ENCODE peak calls at places on chromosomes 2 and 18, in eight cellular contexts. One of them, this sample, is unnamed.

GRCh38 chr2:67616749-67617148 is 219.6 kb downstream of the ETAA1 start:
- DNase-seq in gastrocnemius medialis: no peak
- DNase-seq in breast epithelium: no peak
- DNase-seq in A549: no peak
- DNase-seq in K562: no peak
- DNase-seq in adrenal gland: no peak
- DNase-seq in suprapubic skin: no peak
- DNase-seq in IMR-90: peak
- DNase-seq in this sample: no peak

GRCh38 chr18:11387880-11388279 is 221.5 kb upstream of the SLC35G4 start:
- DNase-seq in gastrocnemius medialis: peak
- DNase-seq in breast epithelium: no peak
- DNase-seq in A549: peak
- DNase-seq in K562: peak
- DNase-seq in adrenal gland: peak
- DNase-seq in suprapubic skin: no peak
- DNase-seq in IMR-90: peak
- DNase-seq in this sample: peak

GRCh38 chr18:6752200-6752873 is 22.8 kb downstream of the ARHGAP28 start:
- DNase-seq in gastrocnemius medialis: no peak
- DNase-seq in breast epithelium: no peak
- DNase-seq in A549: no peak
- DNase-seq in K562: no peak
- DNase-seq in adrenal gland: no peak
- DNase-seq in suprapubic skin: no peak
- DNase-seq in IMR-90: peak
- DNase-seq in this sample: no peak

GRCh38 chr2:69742170-69742952 is 427 bp downstream of the ANXA4 start:
- DNase-seq in gastrocnemius medialis: no peak
- DNase-seq in breast epithelium: no peak
- DNase-seq in A549: no peak
- DNase-seq in K562: no peak
- DNase-seq in adrenal gland: no peak
- DNase-seq in suprapubic skin: no peak
- DNase-seq in IMR-90: peak
- DNase-seq in this sample: peak

GRCh38 chr2:216339456-216340279 is 32.6 kb downstream of the MARCHF4 start:
- DNase-seq in gastrocnemius medialis: no peak
- DNase-seq in breast epithelium: no peak
- DNase-seq in A549: no peak
- DNase-seq in K562: no peak
- DNase-seq in adrenal gland: no peak
- DNase-seq in suprapubic skin: no peak
- DNase-seq in IMR-90: peak
- DNase-seq in this sample: no peak

GRCh38 chr2:67877281-67877680 is 185.5 kb downstream of the C1D start:
- DNase-seq in gastrocnemius medialis: no peak
- DNase-seq in breast epithelium: no peak
- DNase-seq in A549: no peak
- DNase-seq in K562: no peak
- DNase-seq in adrenal gland: no peak
- DNase-seq in suprapubic skin: no peak
- DNase-seq in IMR-90: no peak
- DNase-seq in this sample: no peak

GRCh38 chr2:218435003-218435982 is 16.4 kb downstream of the VIL1 start:
- DNase-seq in gastrocnemius medialis: no peak
- DNase-seq in breast epithelium: no peak
- DNase-seq in A549: no peak
- DNase-seq in K562: no peak
- DNase-seq in adrenal gland: no peak
- DNase-seq in suprapubic skin: peak
- DNase-seq in IMR-90: peak
- DNase-seq in this sample: no peak

GRCh38 chr18:70148539-70148938 is 56.9 kb downstream of the RTTN start:
- DNase-seq in gastrocnemius medialis: no peak
- DNase-seq in breast epithelium: no peak
- DNase-seq in A549: no peak
- DNase-seq in K562: no peak
- DNase-seq in adrenal gland: no peak
- DNase-seq in suprapubic skin: no peak
- DNase-seq in IMR-90: no peak
- DNase-seq in this sample: no peak

GRCh38 chr2:138364554-138365162 is 136.9 kb upstream of the SPOPL start:
- DNase-seq in gastrocnemius medialis: no peak
- DNase-seq in breast epithelium: no peak
- DNase-seq in A549: no peak
- DNase-seq in K562: no peak
- DNase-seq in adrenal gland: no peak
- DNase-seq in suprapubic skin: no peak
- DNase-seq in IMR-90: peak
- DNase-seq in this sample: no peak

GRCh38 chr18:159037-159652 is 788 bp downstream of the USP14 start:
- DNase-seq in gastrocnemius medialis: no peak
- DNase-seq in breast epithelium: no peak
- DNase-seq in A549: peak
- DNase-seq in K562: no peak
- DNase-seq in adrenal gland: no peak
- DNase-seq in suprapubic skin: no peak
- DNase-seq in IMR-90: peak
- DNase-seq in this sample: peak

GRCh38 chr2:217282531-217282930 is 422.7 kb upstream of the TNP1 start:
- DNase-seq in gastrocnemius medialis: no peak
- DNase-seq in breast epithelium: no peak
- DNase-seq in A549: no peak
- DNase-seq in K562: no peak
- DNase-seq in adrenal gland: no peak
- DNase-seq in suprapubic skin: no peak
- DNase-seq in IMR-90: peak
- DNase-seq in this sample: no peak

DNA sequence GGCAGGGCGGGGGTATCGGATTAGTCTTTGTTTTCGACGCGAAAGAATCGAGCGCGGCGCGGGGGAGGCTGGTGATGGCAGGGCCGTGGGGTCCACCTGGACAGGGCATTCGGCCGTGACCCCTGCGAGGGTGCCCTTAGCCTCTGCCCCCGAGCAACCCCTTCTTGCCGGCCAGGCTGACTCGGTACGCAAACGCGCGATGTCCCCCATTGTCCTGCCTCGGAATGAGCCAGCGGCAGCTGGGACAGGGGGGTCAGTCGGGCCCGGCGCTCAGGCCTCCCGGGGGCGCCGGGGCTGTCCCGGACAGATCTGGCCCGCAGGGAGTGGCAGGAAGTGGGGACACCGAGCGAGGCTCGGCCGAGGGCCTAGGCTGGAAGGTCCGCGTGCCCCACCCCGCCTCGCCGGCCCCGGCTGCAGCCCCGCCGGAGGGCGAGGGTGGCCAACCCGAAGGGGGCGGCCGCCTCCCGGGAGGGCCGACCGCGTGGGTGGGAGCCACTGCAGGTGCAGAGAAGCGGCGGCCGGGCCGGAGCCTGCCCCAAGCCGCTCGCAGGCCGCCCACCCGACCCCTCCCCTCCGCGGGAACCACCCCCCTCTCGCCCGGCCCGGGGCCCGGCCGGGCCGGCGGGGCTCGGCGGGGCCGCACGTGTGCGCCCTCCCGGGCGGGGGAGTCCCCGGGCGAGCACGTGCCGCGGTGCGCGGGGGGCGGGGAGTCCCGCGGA is at the start of gene TET3:
- DNase-seq in gastrocnemius medialis: no peak
- DNase-seq in breast epithelium: no peak
- DNase-seq in A549: no peak
- DNase-seq in K562: peak
- DNase-seq in adrenal gland: peak
- DNase-seq in suprapubic skin: no peak
- DNase-seq in IMR-90: no peak
- DNase-seq in this sample: peak
- TF ChIP-seq POLR2A in gastrocnemius medialis: no peak
- TF ChIP-seq POLR2A in breast epithelium: no peak
- TF ChIP-seq POLR2A in A549: peak
- TF ChIP-seq POLR2A in K562: peak
- TF ChIP-seq POLR2A in adrenal gland: no peak
- TF ChIP-seq POLR2A in suprapubic skin: no peak
- TF ChIP-seq POLR2A in IMR-90: no peak
- TF ChIP-seq POLR2A in this sample: no peak

GRCh38 chr18:50374753-50375391 is at the start of gene SKA1:
- DNase-seq in gastrocnemius medialis: peak
- DNase-seq in breast epithelium: peak
- DNase-seq in A549: peak
- DNase-seq in K562: peak
- DNase-seq in adrenal gland: peak
- DNase-seq in suprapubic skin: peak
- DNase-seq in IMR-90: peak
- DNase-seq in this sample: peak
- TF ChIP-seq POLR2A in gastrocnemius medialis: peak
- TF ChIP-seq POLR2A in breast epithelium: no peak
- TF ChIP-seq POLR2A in A549: peak
- TF ChIP-seq POLR2A in K562: peak
- TF ChIP-seq POLR2A in adrenal gland: no peak
- TF ChIP-seq POLR2A in suprapubic skin: no peak
- TF ChIP-seq POLR2A in IMR-90: no peak
- TF ChIP-seq POLR2A in this sample: peak

GRCh38 chr2:18557121-18557520 is 3.3 kb downstream of the RDH14 start:
- DNase-seq in gastrocnemius medialis: no peak
- DNase-seq in breast epithelium: no peak
- DNase-seq in A549: no peak
- DNase-seq in K562: no peak
- DNase-seq in adrenal gland: no peak
- DNase-seq in suprapubic skin: no peak
- DNase-seq in IMR-90: no peak
- DNase-seq in this sample: no peak

GRCh38 chr2:18558458-18558857 is 2.0 kb downstream of the RDH14 start:
- DNase-seq in gastrocnemius medialis: no peak
- DNase-seq in breast epithelium: no peak
- DNase-seq in A549: no peak
- DNase-seq in K562: no peak
- DNase-seq in adrenal gland: no peak
- DNase-seq in suprapubic skin: no peak
- DNase-seq in IMR-90: no peak
- DNase-seq in this sample: peak

GRCh38 chr2:18560797-18561085 is 288 bp upstream of the RDH14 start:
- DNase-seq in gastrocnemius medialis: no peak
- DNase-seq in breast epithelium: no peak
- DNase-seq in A549: no peak
- DNase-seq in K562: no peak
- DNase-seq in adrenal gland: no peak
- DNase-seq in suprapubic skin: no peak
- DNase-seq in IMR-90: no peak
- DNase-seq in this sample: no peak

GRCh38 chr2:18559531-18559930 is 922 bp downstream of the RDH14 start:
- DNase-seq in gastrocnemius medialis: peak
- DNase-seq in breast epithelium: no peak
- DNase-seq in A549: no peak
- DNase-seq in K562: no peak
- DNase-seq in adrenal gland: peak
- DNase-seq in suprapubic skin: no peak
- DNase-seq in IMR-90: no peak
- DNase-seq in this sample: no peak

DNA sequence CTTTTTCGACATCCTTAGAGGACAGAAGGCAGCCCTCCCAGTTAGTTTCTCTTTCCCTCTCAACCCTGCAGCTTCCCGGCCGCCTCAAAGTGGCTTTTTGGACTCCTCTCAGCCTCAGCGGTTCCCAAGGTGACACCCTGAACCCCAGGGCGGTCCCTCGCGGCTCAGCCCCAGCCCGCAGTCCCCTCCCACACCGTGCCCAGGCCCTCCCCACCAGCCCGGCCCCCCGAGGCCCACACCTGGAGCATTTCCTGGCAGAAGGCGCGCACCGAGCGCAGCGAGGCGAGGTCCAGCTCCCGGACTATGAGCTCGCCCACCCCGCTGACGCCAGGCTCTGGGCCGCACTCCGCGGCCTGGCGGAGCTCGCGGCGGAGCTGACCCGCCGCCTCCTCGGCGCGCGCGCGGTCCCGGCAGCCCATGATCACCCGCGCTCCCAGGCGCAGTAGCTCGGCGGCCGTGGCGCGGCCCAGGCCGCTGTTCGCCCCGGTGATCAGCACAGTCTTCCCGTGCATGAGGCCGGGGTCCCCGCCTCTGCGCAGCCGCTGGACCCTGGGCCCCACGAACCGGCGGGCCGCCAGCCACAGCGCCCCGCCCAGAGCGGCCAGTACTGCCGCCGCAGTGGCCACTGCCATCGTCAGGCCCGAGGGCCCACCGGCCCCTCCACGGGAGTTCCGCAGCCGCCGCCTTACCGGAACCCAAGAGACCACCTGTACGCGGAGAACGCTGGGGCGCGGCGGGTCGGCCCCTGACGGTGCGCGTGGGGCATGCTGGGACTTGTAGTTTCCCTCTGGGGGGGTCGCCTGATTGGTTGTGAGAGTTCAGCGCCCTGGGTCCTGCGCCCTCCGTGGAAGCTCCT is at the start of gene RDH14:
- DNase-seq in gastrocnemius medialis: peak
- DNase-seq in breast epithelium: peak
- DNase-seq in A549: peak
- DNase-seq in K562: peak
- DNase-seq in adrenal gland: peak
- DNase-seq in suprapubic skin: peak
- DNase-seq in IMR-90: peak
- DNase-seq in this sample: peak
- TF ChIP-seq POLR2A in gastrocnemius medialis: peak
- TF ChIP-seq POLR2A in breast epithelium: peak
- TF ChIP-seq POLR2A in A549: no peak
- TF ChIP-seq POLR2A in K562: peak
- TF ChIP-seq POLR2A in adrenal gland: peak
- TF ChIP-seq POLR2A in suprapubic skin: peak
- TF ChIP-seq POLR2A in IMR-90: peak
- TF ChIP-seq POLR2A in this sample: peak

DNA sequence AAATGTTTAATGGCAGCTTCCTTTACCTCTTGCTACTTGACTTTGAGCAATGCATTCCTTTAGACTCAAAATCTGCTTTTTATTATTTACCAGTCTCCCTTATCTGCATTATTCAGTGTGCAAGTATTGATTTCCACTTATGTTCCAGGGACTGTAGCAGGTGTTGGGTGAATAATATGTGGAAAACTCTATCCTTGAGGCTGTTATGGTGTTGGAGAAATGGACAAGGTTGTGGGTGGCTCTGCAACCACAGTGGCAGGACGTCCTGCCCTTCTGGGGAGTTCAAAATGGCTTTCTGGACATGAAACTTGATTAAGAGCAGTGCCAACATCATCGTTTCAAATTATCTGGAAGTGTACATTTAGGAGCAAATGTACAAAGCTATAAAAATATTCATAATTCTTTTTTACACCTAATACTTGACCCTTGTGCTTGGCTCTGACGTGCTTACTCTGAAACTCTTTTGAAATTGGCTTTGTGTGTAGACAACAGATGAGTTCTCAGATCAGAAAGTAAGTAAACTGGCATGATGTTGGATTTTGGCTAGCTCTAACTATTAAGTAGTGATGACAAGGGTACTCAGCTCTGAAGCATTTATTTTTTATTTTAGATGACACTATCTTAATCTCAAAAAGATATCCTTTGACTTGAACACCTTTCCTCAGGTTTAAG is 766.2 kb downstream of the DPP10 start:
- DNase-seq in gastrocnemius medialis: no peak
- DNase-seq in breast epithelium: no peak
- DNase-seq in A549: no peak
- DNase-seq in K562: no peak
- DNase-seq in adrenal gland: no peak
- DNase-seq in suprapubic skin: no peak
- DNase-seq in IMR-90: no peak
- DNase-seq in this sample: no peak
- TF ChIP-seq POLR2A in gastrocnemius medialis: no peak
- TF ChIP-seq POLR2A in breast epithelium: no peak
- TF ChIP-seq POLR2A in A549: no peak
- TF ChIP-seq POLR2A in K562: no peak
- TF ChIP-seq POLR2A in adrenal gland: no peak
- TF ChIP-seq POLR2A in suprapubic skin: no peak
- TF ChIP-seq POLR2A in IMR-90: no peak
- TF ChIP-seq POLR2A in this sample: no peak

GRCh38 chr2:213015387-213016165 is 135.8 kb downstream of the IKZF2 start:
- DNase-seq in gastrocnemius medialis: no peak
- DNase-seq in breast epithelium: no peak
- DNase-seq in A549: no peak
- DNase-seq in K562: no peak
- DNase-seq in adrenal gland: no peak
- DNase-seq in suprapubic skin: no peak
- DNase-seq in IMR-90: no peak
- DNase-seq in this sample: no peak
- TF ChIP-seq POLR2A in gastrocnemius medialis: no peak
- TF ChIP-seq POLR2A in breast epithelium: no peak
- TF ChIP-seq POLR2A in A549: no peak
- TF ChIP-seq POLR2A in K562: no peak
- TF ChIP-seq POLR2A in adrenal gland: no peak
- TF ChIP-seq POLR2A in suprapubic skin: no peak
- TF ChIP-seq POLR2A in IMR-90: no peak
- TF ChIP-seq POLR2A in this sample: no peak

This sample was measured in erythroblast.